ENCODE peak calls at places on chromosomes 3 and 15, in six cellular contexts. R is neuronal stem cell, D is mesenchymal stem cell, K is H1, I is H9, P is trophoblast cell. N is an unnamed sample.

GRCh38 chr3:14439501-14440167 is 37.2 kb downstream of the SLC6A6 start:
- DNase-seq in R (no peak), D (no peak), K (no peak), I (no peak), P (no peak), N (peak)

GRCh38 chr15:101170568-101171350 is 81.1 kb downstream of the CHSY1 start:
- DNase-seq in R (no peak), D (peak), K (no peak), I (no peak), P (no peak), N (peak)

GRCh38 chr15:70618929-70619328 is 144.4 kb downstream of the UACA start:
- DNase-seq in R (no peak), D (no peak), K (no peak), I (no peak), P (peak), N (peak)

GRCh38 chr15:97598353-97598798 is 362.1 kb upstream of the ARRDC4 start:
- DNase-seq in R (no peak), D (no peak), K (no peak), I (no peak), P (peak), N (no peak)

GRCh38 chr3:106825962-106826605 is 551.2 kb upstream of the CCDC54 start:
- DNase-seq in R (no peak), D (peak), K (no peak), I (no peak), P (peak), N (peak)

GRCh38 chr3:100027321-100027720 is 87.0 kb downstream of the FILIP1L start:
- DNase-seq in R (no peak), D (no peak), K (no peak), I (no peak), P (no peak), N (peak)

GRCh38 chr3:171184372-171184771 is 157.9 kb upstream of the SLC2A2 start:
- DNase-seq in R (no peak), D (no peak), K (no peak), I (no peak), P (no peak), N (no peak)

GRCh38 chr15:79644091-79644490 is 212.0 kb downstream of the MINAR1 start:
- DNase-seq in R (no peak), D (peak), K (no peak), I (no peak), P (no peak), N (peak)

GRCh38 chr3:16923112-16923511 is 38.4 kb downstream of the PLCL2 start:
- DNase-seq in R (no peak), D (no peak), K (no peak), I (peak), P (no peak), N (no peak)

GRCh38 chr3:16928386-16929132 is 43.8 kb downstream of the PLCL2 start:
- DNase-seq in R (no peak), D (no peak), K (no peak), I (no peak), P (peak), N (no peak)

GRCh38 chr3:16932877-16933276 is 48.1 kb downstream of the PLCL2 start:
- DNase-seq in R (no peak), D (no peak), K (no peak), I (no peak), P (no peak), N (no peak)

DNA sequence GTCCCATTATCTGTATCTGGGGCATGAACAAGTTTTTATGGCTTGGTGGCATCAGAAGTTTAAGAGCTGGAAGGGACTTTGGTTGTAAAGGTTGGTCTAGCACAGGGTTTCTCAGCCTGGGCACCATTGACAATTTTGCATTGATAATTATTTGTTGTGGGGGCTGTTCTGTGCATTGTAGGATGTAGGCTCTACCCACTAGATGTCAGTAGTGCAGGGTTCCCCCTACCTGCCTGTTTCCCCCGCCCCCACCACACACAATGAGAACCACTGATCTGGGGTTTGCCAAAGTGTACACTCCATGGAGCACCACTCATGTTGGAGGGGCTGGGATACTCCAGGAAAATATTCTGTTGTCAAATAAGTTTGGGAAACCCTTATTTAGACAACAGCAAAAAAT is 42.7 kb downstream of the PLCL2 start:
- DNase-seq in R (no peak), D (no peak), K (no peak), I (no peak), P (no peak), N (no peak)
- H4K91ac ChIP-seq in R (no peak), D (no peak), K (no peak), I (no peak), P (no peak), N (no peak)

DNA sequence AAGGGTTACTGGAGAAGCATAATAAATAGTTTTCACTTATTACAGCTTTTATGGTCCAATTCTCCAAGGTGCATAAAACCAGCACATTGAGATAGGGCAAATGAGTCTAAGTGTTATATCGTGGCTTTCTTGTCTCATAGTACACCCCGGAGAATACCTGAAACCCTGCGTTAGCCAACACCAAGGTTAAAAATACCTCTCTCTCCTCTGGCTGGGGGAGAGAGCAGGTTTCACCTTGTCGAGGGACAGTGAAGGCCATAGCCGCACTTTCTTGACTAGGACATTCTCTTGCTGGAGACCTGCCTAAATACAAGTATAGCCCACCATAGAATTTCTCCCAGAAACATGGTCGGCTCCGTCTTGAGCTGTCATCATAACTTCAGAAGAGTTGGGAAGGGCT is 51.4 kb upstream of the ATOSA start:
- DNase-seq in R (no peak), D (no peak), K (no peak), I (no peak), P (no peak), N (no peak)
- H2BK120ac ChIP-seq in R (no peak), D (no peak), K (no peak), I (no peak), P (no peak), N (no peak)

DNA sequence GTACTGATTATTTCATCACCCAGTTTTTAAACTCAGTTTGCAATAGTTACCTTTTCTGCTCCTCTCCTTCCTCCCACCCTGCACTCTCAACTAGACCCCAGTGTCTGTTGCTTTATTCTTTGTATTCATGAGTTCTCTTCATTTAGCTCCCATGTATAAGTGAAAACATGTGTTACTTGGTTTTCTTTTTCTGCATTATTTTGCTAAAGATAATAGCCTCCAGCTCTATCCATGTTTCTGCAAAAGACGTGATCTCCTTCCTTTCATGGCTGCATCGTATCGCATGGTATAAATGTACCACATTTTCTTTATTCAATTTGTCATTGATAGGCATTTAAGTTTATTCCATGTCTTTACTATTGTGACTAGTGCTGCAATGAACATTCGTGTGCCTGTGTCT is 79.0 kb downstream of the NAALADL2 start:
- DNase-seq in R (no peak), D (no peak), K (no peak), I (no peak), P (no peak), N (no peak)
- H4K91ac ChIP-seq in R (no peak), D (no peak), K (no peak), I (no peak), P (no peak), N (no peak)

GRCh38 chr3:135242285-135242684 is 447.2 kb downstream of the EPHB1 start:
- DNase-seq in R (no peak), D (no peak), K (no peak), I (no peak), P (no peak), N (no peak)
- H2BK120ac ChIP-seq in R (no peak), D (no peak), K (no peak), I (no peak), P (no peak), N (no peak)

GRCh38 chr3:5051772-5052171 is 70.3 kb upstream of the ARL8B start:
- DNase-seq in R (no peak), D (peak), K (no peak), I (no peak), P (no peak), N (no peak)
- H4K91ac ChIP-seq in R (no peak), D (no peak), K (no peak), I (no peak), P (no peak), N (no peak)

DNA sequence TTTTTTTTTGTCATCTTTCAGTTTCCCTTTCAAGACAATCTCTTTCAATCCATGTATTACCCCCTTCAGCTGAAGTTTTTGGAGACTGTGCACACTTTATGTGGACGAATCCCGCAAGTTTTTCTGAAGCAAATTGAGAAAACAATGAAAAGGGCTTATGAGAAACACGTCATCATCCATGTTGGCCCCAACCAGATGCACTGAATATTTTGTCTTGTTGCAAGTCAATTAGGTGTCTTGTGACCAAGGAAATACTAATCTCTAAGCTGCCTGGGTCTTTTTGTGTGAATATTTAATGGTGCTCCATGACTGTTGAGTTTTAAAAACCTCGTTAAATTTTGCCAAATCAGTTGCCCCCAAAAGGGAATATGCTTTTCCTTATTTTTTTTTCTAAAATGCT is 21.7 kb upstream of the PPP4R2 start:
- DNase-seq in R (no peak), D (no peak), K (no peak), I (no peak), P (peak), N (no peak)
- H2BK120ac ChIP-seq in R (no peak), D (no peak), K (no peak), I (no peak), P (peak), N (no peak)

GRCh38 chr3:172600644-172601065 is 77.4 kb upstream of the TNFSF10 start:
- DNase-seq in R (no peak), D (no peak), K (no peak), I (no peak), P (no peak), N (no peak)
- H4K91ac ChIP-seq in R (no peak), D (no peak), K (no peak), I (no peak), P (no peak), N (no peak)

GRCh38 chr3:27715863-27716262 is 6.3 kb downstream of the EOMES start:
- DNase-seq in R (no peak), D (no peak), K (no peak), I (no peak), P (no peak), N (no peak)
- H2BK120ac ChIP-seq in R (no peak), D (no peak), K (no peak), I (no peak), P (no peak), N (no peak)

GRCh38 chr3:101848754-101849713 is at the start of gene NFKBIZ:
- DNase-seq in R (peak), D (peak), K (peak), I (peak), P (peak), N (peak)

GRCh38 chr3:101851833-101852232 is 2.5 kb downstream of the NFKBIZ start:
- DNase-seq in R (no peak), D (peak), K (no peak), I (no peak), P (peak), N (no peak)

GRCh38 chr3:101849714-101850326 is 506 bp downstream of the NFKBIZ start:
- DNase-seq in R (peak), D (no peak), K (peak), I (peak), P (peak), N (no peak)

GRCh38 chr3:101851072-101851471 is 1.8 kb downstream of the NFKBIZ start:
- DNase-seq in R (no peak), D (peak), K (no peak), I (no peak), P (no peak), N (no peak)

DNA sequence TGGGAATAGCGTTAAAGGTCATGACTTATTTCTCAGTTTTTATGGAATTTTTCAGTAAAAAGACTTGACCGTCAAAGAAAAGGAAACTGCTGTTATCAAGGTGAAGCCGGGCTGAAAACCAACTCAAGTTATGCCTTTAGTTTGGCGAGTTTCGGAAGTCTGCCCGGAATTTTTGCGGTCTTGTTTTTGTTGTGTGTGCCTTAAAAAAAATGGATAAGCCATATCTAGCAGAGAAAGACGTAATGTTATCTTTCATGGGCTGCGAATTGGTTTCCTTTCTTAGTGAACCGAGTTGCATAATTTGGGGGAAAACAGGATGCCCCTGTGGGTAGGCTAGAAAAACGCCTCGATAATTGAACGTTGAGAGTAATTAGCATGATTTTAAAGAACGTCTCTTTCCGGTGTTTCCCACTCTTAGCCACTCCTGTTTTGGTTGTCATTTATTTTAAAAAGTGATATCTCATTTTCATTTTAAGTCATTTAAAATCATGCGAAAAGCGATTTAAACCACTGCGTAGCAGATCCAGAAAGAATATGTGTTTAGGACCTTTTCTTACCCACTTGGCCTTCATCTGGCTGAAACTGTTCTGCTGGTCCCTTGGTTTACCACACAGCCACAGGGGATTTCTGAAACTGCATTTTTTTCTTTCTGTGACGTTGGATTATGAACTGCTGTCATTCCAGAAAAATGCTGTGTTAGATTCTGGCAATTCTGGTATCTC is 1.2 kb downstream of the NFKBIZ start:
- DNase-seq in R (no peak), D (peak), K (no peak), I (no peak), P (peak), N (peak)
- H4K91ac ChIP-seq in R (no peak), D (no peak), K (no peak), I (no peak), P (no peak), N (peak)

GRCh38 chr3:124587053-124587408 is 143.2 kb upstream of the UMPS start:
- DNase-seq in R (no peak), D (peak), K (peak), I (peak), P (peak), N (no peak)
- H2BK120ac ChIP-seq in R (no peak), D (no peak), K (no peak), I (no peak), P (no peak), N (no peak)